ENCODE peak calls at places on chromosomes 4 and X, in ten cellular contexts. R, P, N, E, J, X, Y, L, F and A are unnamed samples.

GRCh38 chr4:1608821-1609500 is 75.2 kb downstream of the FAM53A start:
- DNase-seq in Y (no peak), E (no peak), J (no peak), N (no peak), X (no peak), P (no peak), F (no peak), R (no peak), L (no peak), A (no peak)

GRCh38 chrX:103878466-103879151 is 46.6 kb upstream of the RAB9B start:
- DNase-seq in J (peak), N (no peak), L (no peak), Y (peak), X (no peak), P (peak), R (no peak), E (no peak), F (no peak), A (peak)

GRCh38 chr4:168705121-168705520 is 208.3 kb downstream of the PALLD start:
- DNase-seq in R (no peak), X (no peak), L (no peak), F (no peak), J (no peak), P (no peak), N (no peak), E (no peak), Y (no peak), A (no peak)

GRCh38 chr4:156456830-156457229 is 503.2 kb upstream of the CTSO start:
- DNase-seq in R (no peak), J (no peak), N (no peak), X (no peak), P (no peak), Y (no peak), L (no peak), E (no peak), F (no peak), A (no peak)

GRCh38 chr4:40327340-40327739 is 7.8 kb upstream of the CHRNA9 start:
- DNase-seq in P (no peak), E (no peak), N (no peak), Y (no peak), J (no peak), F (no peak), L (no peak), X (no peak), R (no peak), A (no peak)

GRCh38 chrX:119236599-119237525 is 777 bp downstream of the PGRMC1 start:
- DNase-seq in P (peak), Y (no peak), F (peak), L (peak), N (peak), J (peak), X (peak), R (peak), E (peak), A (peak)

GRCh38 chrX:106802388-106803275 is at the start of gene TBC1D8B:
- DNase-seq in X (peak), J (peak), L (peak), F (peak), N (peak), P (peak), R (peak), Y (peak), E (peak), A (peak)

GRCh38 chr4:128521156-128521555 is 233.5 kb upstream of the PGRMC2 start:
- DNase-seq in J (no peak), E (no peak), R (no peak), P (no peak), N (no peak), F (no peak), L (no peak), X (no peak), Y (no peak), A (no peak)

GRCh38 chrX:13664026-13664425 is 11.1 kb downstream of the TCEANC start:
- DNase-seq in P (no peak), N (no peak), Y (no peak), L (no peak), X (no peak), R (no peak), J (no peak), F (no peak), E (no peak), A (no peak)

GRCh38 chr4:158176108-158176507 is 3.3 kb upstream of the GASK1B start:
- DNase-seq in N (no peak), F (peak), X (no peak), E (no peak), L (no peak), J (peak), Y (no peak), R (peak), P (peak), A (peak)

GRCh38 chr4:175536852-175537453 is 275.1 kb downstream of the GPM6A start:
- DNase-seq in F (no peak), E (peak), N (no peak), Y (peak), L (no peak), P (peak), X (peak), J (peak), R (no peak), A (peak)

GRCh38 chr4:141807501-141807900 is 171.1 kb downstream of the IL15 start:
- DNase-seq in P (peak), F (no peak), J (peak), N (no peak), E (no peak), Y (no peak), X (no peak), L (no peak), R (no peak), A (peak)

GRCh38 chr4:7302781-7303180 is 110.4 kb downstream of the SORCS2 start:
- DNase-seq in J (no peak), R (no peak), E (no peak), N (no peak), F (no peak), Y (no peak), X (no peak), L (no peak), P (no peak), A (no peak)

GRCh38 chrX:39893417-39894338 is 204.1 kb downstream of the BCOR start:
- DNase-seq in R (no peak), J (no peak), F (no peak), E (no peak), N (no peak), L (no peak), P (no peak), Y (no peak), X (no peak), A (no peak)

GRCh38 chr4:184824776-184825393 is 883 bp downstream of the ACSL1 start:
- DNase-seq in R (no peak), F (no peak), J (peak), X (no peak), E (no peak), Y (peak), N (peak), P (no peak), L (no peak), A (no peak)

GRCh38 chrX:47232803-47233332 is at the start of gene USP11:
- DNase-seq in L (peak), X (peak), R (no peak), N (peak), J (no peak), E (no peak), P (peak), F (peak), Y (peak), A (peak)

GRCh38 chrX:40205471-40205870 is 107.7 kb upstream of the BCOR start:
- DNase-seq in L (peak), F (no peak), X (peak), Y (no peak), P (no peak), J (no peak), E (no peak), N (no peak), R (peak), A (no peak)

GRCh38 chr4:118270492-118270891 is 82.3 kb downstream of the PRSS12 start:
- DNase-seq in X (peak), N (no peak), F (no peak), J (peak), P (peak), E (no peak), L (no peak), R (no peak), Y (peak), A (peak)

GRCh38 chr4:82900016-82900334 is 560 bp upstream of the THAP9 start:
- DNase-seq in X (peak), L (no peak), Y (no peak), F (no peak), P (no peak), N (no peak), R (no peak), J (no peak), E (no peak), A (no peak)